ENCODE peak calls at places on chromosomes 2 and 18, in nine cellular contexts. D is coronary artery; F is mammary epithelial cell; Q is esophagus muscularis mucosa; C is astrocyte of the cerebellum; V is stimulated activated CD8-positive, alpha-beta memory T cell treated with anti-CD3 and anti-CD28 coated beads, Interleukin-12 subunit alpha, Interleukin-12 subunit beta, amount 100 ng/mL, for 4 hours; A is kidney epithelial cell; S is HepG2; J is RPMI7951. I is an unnamed sample.

GRCh38 chr2:6401301-6401700 is 464.4 kb downstream of the CMPK2 start:
- DNase-seq in S (no peak), V (no peak), D (no peak), F (no peak), Q (no peak), J (peak; percentile 26), C (no peak), A (no peak), I (no peak)

GRCh38 chr18:46039967-46040746 is 31.9 kb downstream of the PSTPIP2 start:
- DNase-seq in A (no peak), J (no peak), D (no peak), S (no peak), Q (no peak), C (no peak), V (no peak), F (no peak), I (peak; percentile 93)

GRCh38 chr2:185990861-185991525 is 252.4 kb downstream of the FSIP2 start:
- DNase-seq in D (no peak), J (no peak), A (no peak), S (peak; percentile 59), F (no peak), Q (no peak), V (no peak), C (no peak), I (peak; percentile 48)

GRCh38 chr2:164073053-164073757 is 337.4 kb upstream of the FIGN start:
- DNase-seq in A (no peak), S (no peak), D (no peak), Q (no peak), J (peak; percentile 39), F (no peak), C (no peak), V (no peak), I (no peak)

GRCh38 chr2:196685792-196686191 is 46.3 kb downstream of the CCDC150 start:
- DNase-seq in V (no peak), C (no peak), Q (no peak), J (no peak), S (no peak), F (no peak), D (no peak), A (no peak), I (no peak)

GRCh38 chr2:172560721-172561120 is 4.8 kb downstream of the PDK1 start:
- DNase-seq in V (no peak), Q (no peak), C (no peak), D (no peak), J (peak; percentile 44), S (no peak), F (no peak), A (no peak), I (no peak)

GRCh38 chr2:38125830-38126229 is 49.9 kb upstream of the CYP1B1 start:
- DNase-seq in F (no peak), Q (no peak), D (no peak), J (no peak), S (no peak), A (no peak), V (no peak), C (no peak), I (no peak)

GRCh38 chr2:144644549-144644948 is 124.6 kb upstream of the ZEB2 start:
- DNase-seq in J (no peak), A (no peak), V (no peak), F (no peak), Q (no peak), D (no peak), C (no peak), S (no peak), I (no peak)

GRCh38 chr2:10537522-10538195 is 89.5 kb upstream of the ODC1 start:
- DNase-seq in C (no peak), Q (no peak), J (peak; percentile 58), V (no peak), D (no peak), F (no peak), A (no peak), S (no peak), I (no peak)

GRCh38 chr2:164873096-164873670 is 31.6 kb upstream of the COBLL1 start:
- DNase-seq in S (no peak), V (no peak), A (no peak), F (peak; percentile 32), D (no peak), Q (no peak), J (no peak), C (no peak), I (no peak)

GRCh38 chr2:149924549-149925213 is 337.1 kb upstream of the MMADHC start:
- DNase-seq in Q (no peak), F (peak; percentile 60), J (no peak), S (no peak), C (no peak), D (no peak), A (no peak), V (no peak), I (no peak)

GRCh38 chr2:142536501-142536900 is 341.0 kb upstream of the KYNU start:
- DNase-seq in C (no peak), A (no peak), F (no peak), S (no peak), J (no peak), V (no peak), D (no peak), Q (no peak), I (no peak)

GRCh38 chr2:46286715-46287114 is 10.5 kb upstream of the EPAS1 start:
- DNase-seq in V (no peak), A (no peak), J (no peak), D (no peak), F (no peak), S (no peak), Q (no peak), C (no peak), I (no peak)

GRCh38 chr2:85511008-85511895 is 27.7 kb upstream of the MAT2A start:
- DNase-seq in J (peak; percentile 47), S (no peak), Q (no peak), V (no peak), F (no peak), D (no peak), A (no peak), C (no peak), I (no peak)

GRCh38 chr2:138321458-138321857 is 180.1 kb upstream of the SPOPL start:
- DNase-seq in F (no peak), S (no peak), J (no peak), V (no peak), D (no peak), A (no peak), C (no peak), Q (no peak), I (peak; percentile 17)

GRCh38 chr18:23862071-23862470 is 152.5 kb upstream of the TTC39C start:
- DNase-seq in A (peak; percentile 84), S (no peak), Q (no peak), V (no peak), J (peak; percentile 91), C (peak; percentile 77), F (peak; percentile 94), D (no peak), I (no peak)

GRCh38 chr2:56688661-56689060 is 504.9 kb downstream of the CCDC85A start:
- DNase-seq in Q (no peak), J (no peak), A (no peak), F (no peak), V (no peak), D (no peak), S (no peak), C (no peak), I (no peak)

GRCh38 chr2:225668606-225669266 is 269.2 kb downstream of the NYAP2 start:
- DNase-seq in F (peak; percentile 71), D (no peak), C (peak; percentile 64), S (peak; percentile 65), Q (no peak), V (no peak), A (peak; percentile 31), J (peak; percentile 67), I (peak; percentile 72)

GRCh38 chr2:240234503-240234951 is 94.1 kb upstream of the OTOS start:
- DNase-seq in Q (no peak), V (no peak), D (peak; percentile 70), F (peak; percentile 21), J (no peak), A (peak; percentile 41), S (no peak), C (no peak), I (no peak)

GRCh38 chr18:78601349-78601748 is 378.3 kb upstream of the SALL3 start:
- DNase-seq in F (no peak), Q (no peak), D (no peak), S (no peak), V (no peak), A (no peak), J (no peak), C (no peak), I (peak; percentile 32)

GRCh38 chr2:173752152-173752551 is 213.0 kb downstream of the SP3 start:
- DNase-seq in V (no peak), S (no peak), A (no peak), D (no peak), F (no peak), J (no peak), C (no peak), Q (no peak), I (peak; percentile 31)

GRCh38 chr2:96679843-96680242 is 37.3 kb downstream of the FER1L5 start:
- DNase-seq in V (no peak), F (no peak), C (no peak), D (no peak), A (no peak), Q (no peak), S (no peak), J (no peak), I (no peak)

GRCh38 chr2:137220438-137220998 is 455.2 kb downstream of the THSD7B start:
- DNase-seq in D (no peak), C (peak; percentile 57), Q (no peak), F (peak; percentile 90), A (no peak), S (no peak), J (peak; percentile 42), V (no peak), I (no peak)

GRCh38 chr2:239392072-239392357 is 8.8 kb downstream of the HDAC4 start:
- DNase-seq in J (no peak), C (no peak), F (no peak), Q (no peak), D (no peak), A (no peak), S (no peak), V (no peak), I (no peak)

GRCh38 chr2:2846379-2847130 is 515.5 kb upstream of the MYT1L start:
- DNase-seq in F (peak; percentile 5), J (no peak), S (no peak), D (no peak), V (no peak), C (no peak), A (no peak), Q (no peak), I (peak; percentile 11)

GRCh38 chr2:160666019-160666676 is 172.5 kb upstream of the RBMS1 start:
- DNase-seq in J (peak; percentile 97), S (peak; percentile 46), F (peak; percentile 97), Q (no peak), A (peak; percentile 95), D (no peak), V (no peak), C (peak; percentile 95), I (no peak)

GRCh38 chr18:23526516-23527063 is 23.3 kb downstream of the RMC1 start:
- DNase-seq in D (no peak), V (no peak), Q (no peak), J (no peak), A (no peak), F (no peak), C (no peak), S (no peak), I (no peak)

I was measured in mesendoderm.